ENCODE peak calls at places on chromosomes 13 and 19, in nine cellular contexts. One of them, this sample, is unnamed.

GRCh38 chr13:29743229-29743786 is 107.1 kb downstream of the UBL3 start:
- DNase-seq in heart left ventricle: peak
- DNase-seq in GM12878: no peak
- DNase-seq in mesendoderm: peak
- DNase-seq in thoracic aorta: no peak
- DNase-seq in colonic mucosa: no peak
- DNase-seq in GM23248: peak
- DNase-seq in CD4-positive, alpha-beta T cell: no peak
- DNase-seq in uterus: peak
- DNase-seq in this sample: no peak

GRCh38 chr19:35088514-35088913 is 27.1 kb upstream of the FXYD3 start:
- DNase-seq in uterus: no peak
- DNase-seq in colonic mucosa: no peak
- DNase-seq in thoracic aorta: no peak
- DNase-seq in heart left ventricle: no peak
- DNase-seq in GM23248: peak
- DNase-seq in GM12878: no peak
- DNase-seq in CD4-positive, alpha-beta T cell: no peak
- DNase-seq in mesendoderm: peak
- DNase-seq in this sample: peak

GRCh38 chr19:5954293-5954692 is 23.6 kb downstream of the RANBP3 start:
- DNase-seq in GM23248: peak
- DNase-seq in CD4-positive, alpha-beta T cell: no peak
- DNase-seq in heart left ventricle: no peak
- DNase-seq in uterus: no peak
- DNase-seq in mesendoderm: no peak
- DNase-seq in thoracic aorta: no peak
- DNase-seq in colonic mucosa: no peak
- DNase-seq in GM12878: no peak
- DNase-seq in this sample: no peak

GRCh38 chr19:19540707-19541515 is 2.8 kb downstream of the CILP2 start:
- DNase-seq in mesendoderm: peak
- DNase-seq in GM12878: no peak
- DNase-seq in colonic mucosa: peak
- DNase-seq in GM23248: peak
- DNase-seq in heart left ventricle: no peak
- DNase-seq in thoracic aorta: no peak
- DNase-seq in CD4-positive, alpha-beta T cell: peak
- DNase-seq in uterus: no peak
- DNase-seq in this sample: peak

GRCh38 chr19:7941895-7942596 is 1.4 kb downstream of the TIMM44 start:
- DNase-seq in CD4-positive, alpha-beta T cell: no peak
- DNase-seq in GM23248: no peak
- DNase-seq in heart left ventricle: peak
- DNase-seq in uterus: no peak
- DNase-seq in colonic mucosa: no peak
- DNase-seq in mesendoderm: peak
- DNase-seq in thoracic aorta: no peak
- DNase-seq in GM12878: no peak
- DNase-seq in this sample: no peak

GRCh38 chr13:76751278-76751677 is 134.9 kb downstream of the KCTD12 start:
- DNase-seq in GM23248: no peak
- DNase-seq in thoracic aorta: no peak
- DNase-seq in CD4-positive, alpha-beta T cell: no peak
- DNase-seq in heart left ventricle: no peak
- DNase-seq in colonic mucosa: no peak
- DNase-seq in GM12878: no peak
- DNase-seq in uterus: no peak
- DNase-seq in mesendoderm: no peak
- DNase-seq in this sample: no peak

GRCh38 chr19:33888665-33889064 is 92.0 kb downstream of the KCTD15 start:
- DNase-seq in GM23248: no peak
- DNase-seq in CD4-positive, alpha-beta T cell: no peak
- DNase-seq in mesendoderm: no peak
- DNase-seq in uterus: no peak
- DNase-seq in thoracic aorta: no peak
- DNase-seq in GM12878: no peak
- DNase-seq in colonic mucosa: no peak
- DNase-seq in heart left ventricle: no peak
- DNase-seq in this sample: no peak

GRCh38 chr13:43232866-43233265 is 209.5 kb downstream of the DNAJC15 start:
- DNase-seq in colonic mucosa: no peak
- DNase-seq in uterus: no peak
- DNase-seq in thoracic aorta: no peak
- DNase-seq in CD4-positive, alpha-beta T cell: no peak
- DNase-seq in GM23248: peak
- DNase-seq in mesendoderm: no peak
- DNase-seq in heart left ventricle: no peak
- DNase-seq in GM12878: no peak
- DNase-seq in this sample: no peak

GRCh38 chr13:112069063-112069726 is 2.2 kb downstream of the SOX1 start:
- DNase-seq in mesendoderm: no peak
- DNase-seq in colonic mucosa: no peak
- DNase-seq in thoracic aorta: no peak
- DNase-seq in CD4-positive, alpha-beta T cell: no peak
- DNase-seq in GM23248: no peak
- DNase-seq in uterus: no peak
- DNase-seq in heart left ventricle: no peak
- DNase-seq in GM12878: no peak
- DNase-seq in this sample: no peak

GRCh38 chr19:17282488-17283256 is 971 bp downstream of the ANKLE1 start:
- DNase-seq in uterus: peak
- DNase-seq in mesendoderm: peak
- DNase-seq in CD4-positive, alpha-beta T cell: peak
- DNase-seq in colonic mucosa: peak
- DNase-seq in GM23248: peak
- DNase-seq in heart left ventricle: peak
- DNase-seq in thoracic aorta: no peak
- DNase-seq in GM12878: peak
- DNase-seq in this sample: peak

GRCh38 chr13:111267784-111268183 is 52.7 kb upstream of the TEX29 start:
- DNase-seq in CD4-positive, alpha-beta T cell: no peak
- DNase-seq in mesendoderm: no peak
- DNase-seq in uterus: no peak
- DNase-seq in GM23248: peak
- DNase-seq in thoracic aorta: no peak
- DNase-seq in heart left ventricle: no peak
- DNase-seq in GM12878: no peak
- DNase-seq in colonic mucosa: no peak
- DNase-seq in this sample: no peak

GRCh38 chr13:112241288-112241687 is 134.9 kb upstream of the SPACA7 start:
- DNase-seq in GM12878: no peak
- DNase-seq in thoracic aorta: no peak
- DNase-seq in uterus: no peak
- DNase-seq in GM23248: no peak
- DNase-seq in heart left ventricle: no peak
- DNase-seq in CD4-positive, alpha-beta T cell: no peak
- DNase-seq in colonic mucosa: no peak
- DNase-seq in mesendoderm: no peak
- DNase-seq in this sample: no peak

GRCh38 chr19:53158119-53158656 is 665 bp downstream of the ZNF347 start:
- DNase-seq in CD4-positive, alpha-beta T cell: peak
- DNase-seq in GM23248: peak
- DNase-seq in colonic mucosa: peak
- DNase-seq in GM12878: no peak
- DNase-seq in heart left ventricle: peak
- DNase-seq in uterus: peak
- DNase-seq in mesendoderm: peak
- DNase-seq in thoracic aorta: no peak
- DNase-seq in this sample: no peak

GRCh38 chr13:37656247-37656940 is 57.8 kb upstream of the POSTN start:
- DNase-seq in heart left ventricle: no peak
- DNase-seq in CD4-positive, alpha-beta T cell: no peak
- DNase-seq in mesendoderm: peak
- DNase-seq in colonic mucosa: no peak
- DNase-seq in GM12878: no peak
- DNase-seq in GM23248: peak
- DNase-seq in thoracic aorta: no peak
- DNase-seq in uterus: no peak
- DNase-seq in this sample: peak

GRCh38 chr13:37651891-37652290 is 53.3 kb upstream of the POSTN start:
- DNase-seq in GM12878: no peak
- DNase-seq in thoracic aorta: no peak
- DNase-seq in heart left ventricle: no peak
- DNase-seq in mesendoderm: no peak
- DNase-seq in colonic mucosa: no peak
- DNase-seq in GM23248: peak
- DNase-seq in uterus: no peak
- DNase-seq in CD4-positive, alpha-beta T cell: no peak
- DNase-seq in this sample: no peak

GRCh38 chr13:37662624-37663023 is 64.1 kb upstream of the POSTN start:
- DNase-seq in mesendoderm: no peak
- DNase-seq in GM23248: no peak
- DNase-seq in colonic mucosa: no peak
- DNase-seq in thoracic aorta: no peak
- DNase-seq in heart left ventricle: no peak
- DNase-seq in CD4-positive, alpha-beta T cell: no peak
- DNase-seq in uterus: no peak
- DNase-seq in GM12878: no peak
- DNase-seq in this sample: no peak

GRCh38 chr13:37652596-37652995 is 54.0 kb upstream of the POSTN start:
- DNase-seq in colonic mucosa: no peak
- DNase-seq in GM12878: no peak
- DNase-seq in thoracic aorta: no peak
- DNase-seq in CD4-positive, alpha-beta T cell: no peak
- DNase-seq in uterus: no peak
- DNase-seq in heart left ventricle: no peak
- DNase-seq in mesendoderm: no peak
- DNase-seq in GM23248: no peak
- DNase-seq in this sample: no peak

DNA sequence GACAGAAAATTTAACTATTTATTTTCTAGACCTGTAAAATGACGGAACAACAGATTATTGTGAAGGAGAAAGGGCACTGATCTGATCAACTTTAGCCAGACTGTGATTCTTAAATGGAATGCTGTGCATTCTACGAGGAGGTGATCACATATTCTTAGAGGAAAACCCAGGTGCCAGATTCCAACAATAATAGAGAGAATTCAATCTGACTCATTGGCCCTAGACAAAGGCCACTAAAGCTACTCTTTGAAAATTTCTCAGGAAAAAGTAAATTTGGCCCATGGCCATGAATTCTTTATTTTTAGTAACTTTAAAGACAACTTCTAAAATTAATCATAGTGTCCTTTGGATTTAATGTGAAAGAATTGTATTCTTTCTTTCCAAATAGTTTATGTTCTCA is 58.6 kb upstream of the POSTN start:
- DNase-seq in mesendoderm: no peak
- DNase-seq in colonic mucosa: no peak
- DNase-seq in heart left ventricle: no peak
- DNase-seq in uterus: no peak
- DNase-seq in thoracic aorta: no peak
- DNase-seq in CD4-positive, alpha-beta T cell: no peak
- DNase-seq in GM12878: no peak
- DNase-seq in GM23248: peak
- DNase-seq in this sample: no peak
- H3K27ac ChIP-seq in mesendoderm: no peak
- H3K27ac ChIP-seq in colonic mucosa: no peak
- H3K27ac ChIP-seq in heart left ventricle: no peak
- H3K27ac ChIP-seq in uterus: no peak
- H3K27ac ChIP-seq in thoracic aorta: peak
- H3K27ac ChIP-seq in CD4-positive, alpha-beta T cell: no peak
- H3K27ac ChIP-seq in GM12878: no peak
- H3K27ac ChIP-seq in GM23248: peak
- H3K27ac ChIP-seq in this sample: peak

GRCh38 chr19:38012944-38013343 is 105.9 kb downstream of the SIPA1L3 start:
- DNase-seq in mesendoderm: no peak
- DNase-seq in GM23248: no peak
- DNase-seq in CD4-positive, alpha-beta T cell: no peak
- DNase-seq in GM12878: no peak
- DNase-seq in heart left ventricle: no peak
- DNase-seq in uterus: no peak
- DNase-seq in colonic mucosa: no peak
- DNase-seq in thoracic aorta: no peak
- DNase-seq in this sample: no peak
- H3K27ac ChIP-seq in mesendoderm: no peak
- H3K27ac ChIP-seq in GM23248: no peak
- H3K27ac ChIP-seq in CD4-positive, alpha-beta T cell: no peak
- H3K27ac ChIP-seq in GM12878: no peak
- H3K27ac ChIP-seq in heart left ventricle: no peak
- H3K27ac ChIP-seq in uterus: no peak
- H3K27ac ChIP-seq in colonic mucosa: no peak
- H3K27ac ChIP-seq in thoracic aorta: no peak
- H3K27ac ChIP-seq in this sample: no peak

GRCh38 chr19:9584073-9584833 is at the start of gene ZNF121:
- DNase-seq in GM12878: peak
- DNase-seq in GM23248: peak
- DNase-seq in mesendoderm: peak
- DNase-seq in colonic mucosa: peak
- DNase-seq in heart left ventricle: peak
- DNase-seq in CD4-positive, alpha-beta T cell: peak
- DNase-seq in thoracic aorta: peak
- DNase-seq in uterus: peak
- DNase-seq in this sample: peak
- H3K27ac ChIP-seq in GM12878: peak
- H3K27ac ChIP-seq in GM23248: peak
- H3K27ac ChIP-seq in mesendoderm: peak
- H3K27ac ChIP-seq in colonic mucosa: peak
- H3K27ac ChIP-seq in heart left ventricle: peak
- H3K27ac ChIP-seq in CD4-positive, alpha-beta T cell: peak
- H3K27ac ChIP-seq in thoracic aorta: peak
- H3K27ac ChIP-seq in uterus: peak
- H3K27ac ChIP-seq in this sample: peak

GRCh38 chr13:48662226-48662625 is 8.5 kb downstream of the CYSLTR2 start:
- DNase-seq in uterus: no peak
- DNase-seq in heart left ventricle: no peak
- DNase-seq in mesendoderm: no peak
- DNase-seq in thoracic aorta: no peak
- DNase-seq in colonic mucosa: no peak
- DNase-seq in CD4-positive, alpha-beta T cell: no peak
- DNase-seq in GM12878: no peak
- DNase-seq in GM23248: no peak
- DNase-seq in this sample: no peak

DNA sequence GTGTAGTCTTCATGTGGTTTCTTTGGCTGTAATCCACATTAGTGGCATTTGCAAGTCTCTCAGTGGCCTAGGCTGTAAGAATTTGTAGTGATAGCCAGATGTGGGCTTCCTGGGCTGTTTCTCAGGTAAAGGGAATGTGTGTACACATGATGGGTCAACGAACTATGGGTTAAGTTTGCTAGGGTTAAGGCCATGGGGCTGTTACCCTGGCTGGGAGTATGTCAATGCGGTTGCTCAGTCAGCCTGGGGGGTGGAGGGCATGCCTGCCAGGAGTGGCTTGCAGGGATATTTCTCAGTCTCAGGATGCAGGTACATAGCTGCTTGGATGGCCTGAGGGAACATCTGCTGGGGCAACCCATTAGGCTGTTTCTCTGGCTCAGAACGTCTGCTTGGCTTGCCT is 13.4 kb downstream of the CYSLTR2 start:
- DNase-seq in thoracic aorta: no peak
- DNase-seq in CD4-positive, alpha-beta T cell: no peak
- DNase-seq in GM23248: no peak
- DNase-seq in heart left ventricle: no peak
- DNase-seq in colonic mucosa: no peak
- DNase-seq in mesendoderm: peak
- DNase-seq in GM12878: no peak
- DNase-seq in uterus: no peak
- DNase-seq in this sample: no peak
- H3K27ac ChIP-seq in thoracic aorta: no peak
- H3K27ac ChIP-seq in CD4-positive, alpha-beta T cell: no peak
- H3K27ac ChIP-seq in GM23248: no peak
- H3K27ac ChIP-seq in heart left ventricle: no peak
- H3K27ac ChIP-seq in colonic mucosa: no peak
- H3K27ac ChIP-seq in mesendoderm: no peak
- H3K27ac ChIP-seq in GM12878: no peak
- H3K27ac ChIP-seq in uterus: no peak
- H3K27ac ChIP-seq in this sample: no peak

This sample was measured in PC-9.